ENCODE peak calls at places on chromosome 15, in ten cellular contexts. One of them, this sample, is unnamed. For H3K4me1, the result is how much of the 10 kb centered on the place peaks cover.

GRCh38 chr15:38461089-38461833 is 7.3 kb downstream of the FAM98B start:
- DNase-seq in uterus: no peak
- DNase-seq in adrenal gland: no peak
- DNase-seq in Peyer's patch: no peak
- DNase-seq in HCT116: no peak
- DNase-seq in stomach: no peak
- DNase-seq in ovary: no peak
- DNase-seq in esophagus muscularis mucosa: no peak
- DNase-seq in body of pancreas: no peak
- DNase-seq in suprapubic skin: no peak
- DNase-seq in this sample: no peak

GRCh38 chr15:25937796-25938195 is 74.7 kb upstream of the ATP10A start:
- DNase-seq in uterus: no peak
- DNase-seq in adrenal gland: no peak
- DNase-seq in Peyer's patch: no peak
- DNase-seq in HCT116: no peak
- DNase-seq in stomach: no peak
- DNase-seq in ovary: no peak
- DNase-seq in esophagus muscularis mucosa: no peak
- DNase-seq in body of pancreas: no peak
- DNase-seq in suprapubic skin: no peak
- DNase-seq in this sample: no peak

GRCh38 chr15:52784799-52785671 is 5.1 kb downstream of the ONECUT1 start:
- DNase-seq in uterus: no peak
- DNase-seq in adrenal gland: no peak
- DNase-seq in Peyer's patch: no peak
- DNase-seq in HCT116: no peak
- DNase-seq in stomach: no peak
- DNase-seq in ovary: no peak
- DNase-seq in esophagus muscularis mucosa: no peak
- DNase-seq in body of pancreas: peak
- DNase-seq in suprapubic skin: no peak
- DNase-seq in this sample: no peak

GRCh38 chr15:43277231-43277823 is 10.6 kb upstream of the TGM5 start:
- DNase-seq in uterus: no peak
- DNase-seq in adrenal gland: no peak
- DNase-seq in Peyer's patch: peak
- DNase-seq in HCT116: no peak
- DNase-seq in stomach: no peak
- DNase-seq in ovary: no peak
- DNase-seq in esophagus muscularis mucosa: no peak
- DNase-seq in body of pancreas: no peak
- DNase-seq in suprapubic skin: no peak
- DNase-seq in this sample: no peak

GRCh38 chr15:96171842-96172241 is 158.7 kb upstream of the NR2F2 start:
- DNase-seq in uterus: no peak
- DNase-seq in adrenal gland: no peak
- DNase-seq in Peyer's patch: no peak
- DNase-seq in HCT116: no peak
- DNase-seq in stomach: no peak
- DNase-seq in ovary: no peak
- DNase-seq in esophagus muscularis mucosa: no peak
- DNase-seq in body of pancreas: no peak
- DNase-seq in suprapubic skin: no peak
- DNase-seq in this sample: no peak

GRCh38 chr15:63403254-63403945 is 21.8 kb upstream of the CA12 start:
- DNase-seq in uterus: no peak
- DNase-seq in adrenal gland: no peak
- DNase-seq in Peyer's patch: no peak
- DNase-seq in HCT116: no peak
- DNase-seq in stomach: no peak
- DNase-seq in ovary: no peak
- DNase-seq in esophagus muscularis mucosa: no peak
- DNase-seq in body of pancreas: no peak
- DNase-seq in suprapubic skin: no peak
- DNase-seq in this sample: no peak

GRCh38 chr15:58243083-58243482 is 104.9 kb downstream of the AQP9 start:
- DNase-seq in uterus: no peak
- DNase-seq in adrenal gland: no peak
- DNase-seq in Peyer's patch: no peak
- DNase-seq in HCT116: no peak
- DNase-seq in stomach: no peak
- DNase-seq in ovary: no peak
- DNase-seq in esophagus muscularis mucosa: no peak
- DNase-seq in body of pancreas: no peak
- DNase-seq in suprapubic skin: no peak
- DNase-seq in this sample: no peak

GRCh38 chr15:33341943-33342342 is 31.2 kb downstream of the RYR3 start:
- DNase-seq in uterus: no peak
- DNase-seq in adrenal gland: no peak
- DNase-seq in Peyer's patch: no peak
- DNase-seq in HCT116: no peak
- DNase-seq in stomach: no peak
- DNase-seq in ovary: no peak
- DNase-seq in esophagus muscularis mucosa: no peak
- DNase-seq in body of pancreas: no peak
- DNase-seq in suprapubic skin: no peak
- DNase-seq in this sample: no peak

GRCh38 chr15:28896944-28897343 is 11.2 kb downstream of the APBA2 start:
- DNase-seq in uterus: no peak
- DNase-seq in adrenal gland: peak
- DNase-seq in Peyer's patch: no peak
- DNase-seq in HCT116: no peak
- DNase-seq in stomach: no peak
- DNase-seq in ovary: no peak
- DNase-seq in esophagus muscularis mucosa: no peak
- DNase-seq in body of pancreas: no peak
- DNase-seq in suprapubic skin: no peak
- DNase-seq in this sample: no peak

GRCh38 chr15:101554115-101554915 is 64.8 kb upstream of the PCSK6 start:
- DNase-seq in uterus: no peak
- DNase-seq in adrenal gland: no peak
- DNase-seq in Peyer's patch: no peak
- DNase-seq in HCT116: no peak
- DNase-seq in stomach: no peak
- DNase-seq in ovary: no peak
- DNase-seq in esophagus muscularis mucosa: no peak
- DNase-seq in body of pancreas: no peak
- DNase-seq in suprapubic skin: no peak
- DNase-seq in this sample: no peak

GRCh38 chr15:65792988-65793812 is 1.1 kb upstream of the DENND4A start:
- DNase-seq in uterus: no peak
- DNase-seq in adrenal gland: no peak
- DNase-seq in Peyer's patch: no peak
- DNase-seq in HCT116: no peak
- DNase-seq in stomach: no peak
- DNase-seq in ovary: no peak
- DNase-seq in esophagus muscularis mucosa: no peak
- DNase-seq in body of pancreas: no peak
- DNase-seq in suprapubic skin: no peak
- DNase-seq in this sample: no peak

GRCh38 chr15:65793813-65794104 is 1.7 kb upstream of the DENND4A start:
- DNase-seq in uterus: no peak
- DNase-seq in adrenal gland: no peak
- DNase-seq in Peyer's patch: no peak
- DNase-seq in HCT116: no peak
- DNase-seq in stomach: no peak
- DNase-seq in ovary: no peak
- DNase-seq in esophagus muscularis mucosa: no peak
- DNase-seq in body of pancreas: no peak
- DNase-seq in suprapubic skin: no peak
- DNase-seq in this sample: no peak

GRCh38 chr15:65791335-65792129 is 561 bp downstream of the DENND4A start:
- DNase-seq in uterus: peak
- DNase-seq in adrenal gland: peak
- DNase-seq in Peyer's patch: peak
- DNase-seq in HCT116: no peak
- DNase-seq in stomach: peak
- DNase-seq in ovary: peak
- DNase-seq in esophagus muscularis mucosa: peak
- DNase-seq in body of pancreas: peak
- DNase-seq in suprapubic skin: peak
- DNase-seq in this sample: peak

GRCh38 chr15:65790692-65791334 is 1.3 kb downstream of the DENND4A start:
- DNase-seq in uterus: no peak
- DNase-seq in adrenal gland: no peak
- DNase-seq in Peyer's patch: no peak
- DNase-seq in HCT116: no peak
- DNase-seq in stomach: no peak
- DNase-seq in ovary: peak
- DNase-seq in esophagus muscularis mucosa: no peak
- DNase-seq in body of pancreas: no peak
- DNase-seq in suprapubic skin: no peak
- DNase-seq in this sample: no peak

GRCh38 chr15:65792130-65792987 is at the start of gene DENND4A:
- DNase-seq in uterus: peak
- DNase-seq in adrenal gland: peak
- DNase-seq in Peyer's patch: peak
- DNase-seq in HCT116: peak
- DNase-seq in stomach: peak
- DNase-seq in ovary: peak
- DNase-seq in esophagus muscularis mucosa: peak
- DNase-seq in body of pancreas: peak
- DNase-seq in suprapubic skin: peak
- DNase-seq in this sample: peak
- TF ChIP-seq POLR2A in uterus: peak
- TF ChIP-seq POLR2A in adrenal gland: peak
- TF ChIP-seq POLR2A in Peyer's patch: peak
- TF ChIP-seq POLR2A in HCT116: peak
- TF ChIP-seq POLR2A in stomach: no peak
- TF ChIP-seq POLR2A in ovary: peak
- TF ChIP-seq POLR2A in esophagus muscularis mucosa: peak
- TF ChIP-seq POLR2A in body of pancreas: peak
- TF ChIP-seq POLR2A in suprapubic skin: peak
- TF ChIP-seq POLR2A in this sample: no peak

GRCh38 chr15:31311735-31312134 is 14.9 kb upstream of the KLF13 start:
- DNase-seq in uterus: no peak
- DNase-seq in adrenal gland: no peak
- DNase-seq in Peyer's patch: peak
- DNase-seq in HCT116: no peak
- DNase-seq in stomach: no peak
- DNase-seq in ovary: no peak
- DNase-seq in esophagus muscularis mucosa: no peak
- DNase-seq in body of pancreas: no peak
- DNase-seq in suprapubic skin: no peak
- DNase-seq in this sample: peak
- H3K4me1 ChIP-seq in uterus: under half
- H3K4me1 ChIP-seq in adrenal gland: under half
- H3K4me1 ChIP-seq in Peyer's patch: under half
- H3K4me1 ChIP-seq in HCT116: under half
- H3K4me1 ChIP-seq in stomach: under half
- H3K4me1 ChIP-seq in ovary: under half
- H3K4me1 ChIP-seq in esophagus muscularis mucosa: under half
- H3K4me1 ChIP-seq in body of pancreas: under half
- H3K4me1 ChIP-seq in suprapubic skin: under half
- H3K4me1 ChIP-seq in this sample: under half

DNA sequence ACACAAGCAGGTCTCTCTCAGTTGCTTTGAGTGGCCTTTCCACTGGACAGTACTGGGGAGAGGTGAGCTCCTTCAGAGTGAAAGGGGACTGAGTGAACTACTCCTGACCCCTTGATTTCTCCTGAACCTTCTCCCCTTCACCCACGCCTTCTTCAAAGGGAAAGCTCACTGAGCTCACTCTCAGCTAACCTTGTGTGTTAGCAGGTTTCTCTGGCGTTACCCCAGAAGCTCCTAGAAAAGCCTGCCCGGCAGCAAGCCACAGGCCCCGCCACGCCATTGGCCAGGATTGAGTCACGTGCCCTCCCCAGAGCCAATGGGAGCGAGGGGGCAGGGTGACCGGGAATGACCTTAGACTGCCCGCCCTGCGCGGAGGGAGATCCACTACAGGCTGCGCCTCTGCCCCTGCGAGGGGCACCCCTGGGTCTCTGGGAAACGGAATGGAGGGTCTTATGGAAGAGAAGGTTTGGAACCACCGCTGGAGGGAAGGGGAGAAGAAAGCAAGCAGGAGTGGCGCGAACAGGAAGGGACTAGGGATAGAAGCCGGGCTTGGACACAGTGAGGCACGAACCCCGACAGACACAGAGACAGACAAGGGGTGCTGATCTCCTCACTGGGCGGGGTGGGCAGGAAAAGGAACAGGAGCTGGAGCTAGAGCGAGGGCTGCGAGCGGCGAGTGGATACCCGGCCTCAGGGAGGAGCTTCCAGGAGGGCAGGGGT is 17.4 kb upstream of the CLK3 start:
- DNase-seq in uterus: peak
- DNase-seq in adrenal gland: peak
- DNase-seq in Peyer's patch: peak
- DNase-seq in HCT116: no peak
- DNase-seq in stomach: peak
- DNase-seq in ovary: peak
- DNase-seq in esophagus muscularis mucosa: peak
- DNase-seq in body of pancreas: peak
- DNase-seq in suprapubic skin: peak
- DNase-seq in this sample: peak
- TF ChIP-seq POLR2A in uterus: peak
- TF ChIP-seq POLR2A in adrenal gland: peak
- TF ChIP-seq POLR2A in Peyer's patch: peak
- TF ChIP-seq POLR2A in HCT116: no peak
- TF ChIP-seq POLR2A in stomach: no peak
- TF ChIP-seq POLR2A in ovary: no peak
- TF ChIP-seq POLR2A in esophagus muscularis mucosa: peak
- TF ChIP-seq POLR2A in body of pancreas: no peak
- TF ChIP-seq POLR2A in suprapubic skin: no peak
- TF ChIP-seq POLR2A in this sample: peak

GRCh38 chr15:64636101-64636500 is 139.3 kb downstream of the RBPMS2 start:
- DNase-seq in uterus: no peak
- DNase-seq in adrenal gland: no peak
- DNase-seq in Peyer's patch: no peak
- DNase-seq in HCT116: no peak
- DNase-seq in stomach: no peak
- DNase-seq in ovary: no peak
- DNase-seq in esophagus muscularis mucosa: no peak
- DNase-seq in body of pancreas: no peak
- DNase-seq in suprapubic skin: no peak
- DNase-seq in this sample: no peak

GRCh38 chr15:64636541-64636940 is 138.8 kb downstream of the RBPMS2 start:
- DNase-seq in uterus: no peak
- DNase-seq in adrenal gland: no peak
- DNase-seq in Peyer's patch: no peak
- DNase-seq in HCT116: no peak
- DNase-seq in stomach: no peak
- DNase-seq in ovary: no peak
- DNase-seq in esophagus muscularis mucosa: no peak
- DNase-seq in body of pancreas: no peak
- DNase-seq in suprapubic skin: no peak
- DNase-seq in this sample: no peak

GRCh38 chr15:64635486-64635815 is 139.9 kb downstream of the RBPMS2 start:
- DNase-seq in uterus: peak
- DNase-seq in adrenal gland: peak
- DNase-seq in Peyer's patch: peak
- DNase-seq in HCT116: no peak
- DNase-seq in stomach: peak
- DNase-seq in ovary: peak
- DNase-seq in esophagus muscularis mucosa: no peak
- DNase-seq in body of pancreas: peak
- DNase-seq in suprapubic skin: no peak
- DNase-seq in this sample: peak

GRCh38 chr15:64634576-64635485 is 140.6 kb downstream of the RBPMS2 start:
- DNase-seq in uterus: no peak
- DNase-seq in adrenal gland: no peak
- DNase-seq in Peyer's patch: no peak
- DNase-seq in HCT116: no peak
- DNase-seq in stomach: no peak
- DNase-seq in ovary: no peak
- DNase-seq in esophagus muscularis mucosa: no peak
- DNase-seq in body of pancreas: no peak
- DNase-seq in suprapubic skin: no peak
- DNase-seq in this sample: no peak

GRCh38 chr15:64637412-64637811 is 138.0 kb downstream of the RBPMS2 start:
- DNase-seq in uterus: no peak
- DNase-seq in adrenal gland: no peak
- DNase-seq in Peyer's patch: no peak
- DNase-seq in HCT116: no peak
- DNase-seq in stomach: no peak
- DNase-seq in ovary: no peak
- DNase-seq in esophagus muscularis mucosa: no peak
- DNase-seq in body of pancreas: no peak
- DNase-seq in suprapubic skin: no peak
- DNase-seq in this sample: no peak
- H3K4me1 ChIP-seq in uterus: under half
- H3K4me1 ChIP-seq in adrenal gland: under half
- H3K4me1 ChIP-seq in Peyer's patch: half or more
- H3K4me1 ChIP-seq in HCT116: under half
- H3K4me1 ChIP-seq in stomach: half or more
- H3K4me1 ChIP-seq in ovary: under half
- H3K4me1 ChIP-seq in esophagus muscularis mucosa: under half
- H3K4me1 ChIP-seq in body of pancreas: half or more
- H3K4me1 ChIP-seq in suprapubic skin: under half
- H3K4me1 ChIP-seq in this sample: under half